ENCODE peak calls at places on chromosome 18, in four cellular contexts. U, G, W and V are unnamed samples.
A peak's percentile ranks its signal among the peaks of the same experiment; 100 is the strongest.

GRCh38 chr18:7750966-7751365 is 183.8 kb downstream of the PTPRM start:
- DNase-seq in U (no peak), G (no peak), W (no peak), V (no peak)

GRCh38 chr18:47254341-47254939 is 3.0 kb upstream of the SKOR2 start:
- DNase-seq in U (peak; percentile 71), G (peak; percentile 45), W (no peak), V (no peak)

GRCh38 chr18:58348517-58348916 is 280.4 kb downstream of the ALPK2 start:
- DNase-seq in U (no peak), G (no peak), W (no peak), V (no peak)

GRCh38 chr18:33277431-33277830 is 163.1 kb downstream of the CCDC178 start:
- DNase-seq in U (no peak), G (no peak), W (no peak), V (no peak)

GRCh38 chr18:76448262-76449109 is 46.6 kb downstream of the ZNF516 start:
- DNase-seq in U (no peak), G (no peak), W (no peak), V (no peak)

GRCh38 chr18:43934322-43935050 is 657.2 kb upstream of the SYT4 start:
- DNase-seq in U (no peak), G (no peak), W (no peak), V (no peak)

GRCh38 chr18:67517224-67517765 is 775 bp upstream of the DSEL start:
- DNase-seq in U (peak; percentile 34), G (no peak), W (no peak), V (peak; percentile 10)

GRCh38 chr18:64037812-64038414 is 68.0 kb downstream of the SERPINB8 start:
- DNase-seq in U (no peak), G (no peak), W (no peak), V (no peak)

GRCh38 chr18:23283933-23284430 is 148.7 kb downstream of the CABLES1 start:
- DNase-seq in U (no peak), G (no peak), W (peak; percentile 94), V (no peak)

GRCh38 chr18:23279931-23280330 is 144.6 kb downstream of the CABLES1 start:
- DNase-seq in U (no peak), G (no peak), W (no peak), V (no peak)

GRCh38 chr18:23280844-23281243 is 145.6 kb downstream of the CABLES1 start:
- DNase-seq in U (no peak), G (no peak), W (no peak), V (no peak)

GRCh38 chr18:23282437-23282781 is 147.1 kb downstream of the CABLES1 start:
- DNase-seq in U (no peak), G (no peak), W (no peak), V (no peak)

DNA sequence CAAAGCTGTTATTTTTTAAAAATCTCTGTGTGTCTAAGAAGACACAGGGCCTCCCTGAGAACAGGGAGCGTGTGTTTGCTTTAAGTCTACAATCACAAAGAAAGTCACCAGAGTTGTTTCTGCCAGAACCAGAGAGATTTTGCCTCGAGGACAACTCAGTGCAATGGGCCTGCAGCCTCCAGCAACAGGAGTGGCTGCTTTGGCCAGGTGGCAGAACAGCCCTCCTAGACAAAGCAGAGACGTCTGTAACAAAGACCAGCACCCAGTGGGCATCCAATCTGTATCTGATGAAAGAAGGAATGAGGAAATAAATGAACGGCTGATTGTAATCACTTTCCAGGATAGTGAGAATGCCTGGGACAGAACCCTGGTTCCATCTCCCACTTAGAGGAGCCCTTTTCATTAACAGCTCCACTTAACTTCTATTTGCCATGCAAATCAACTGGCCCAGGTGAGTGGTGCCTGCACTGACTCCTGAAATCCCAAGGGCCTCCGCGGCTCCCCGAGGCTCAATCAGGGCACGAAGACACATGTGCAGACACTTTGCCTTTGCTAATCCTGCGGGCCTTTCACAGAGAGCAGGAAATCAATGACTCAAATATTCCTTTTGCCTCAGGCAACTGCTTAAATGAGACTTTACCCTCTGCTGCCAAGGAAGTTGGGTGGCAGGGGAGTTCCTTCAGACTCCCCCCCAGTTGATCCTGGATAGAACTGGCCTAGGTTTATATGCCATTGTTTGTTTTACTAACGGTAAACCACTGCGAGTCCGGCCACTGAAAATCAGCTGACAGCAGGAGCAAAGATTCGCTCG is 146.5 kb downstream of the CABLES1 start:
- DNase-seq in U (no peak), G (peak; percentile 39), W (peak; percentile 92), V (no peak)
- H3K27ac ChIP-seq in U (no peak overlapping the region), G (no peak overlapping the region), W (peak overlapping the region; percentile 99), V (no peak overlapping the region)

DNA sequence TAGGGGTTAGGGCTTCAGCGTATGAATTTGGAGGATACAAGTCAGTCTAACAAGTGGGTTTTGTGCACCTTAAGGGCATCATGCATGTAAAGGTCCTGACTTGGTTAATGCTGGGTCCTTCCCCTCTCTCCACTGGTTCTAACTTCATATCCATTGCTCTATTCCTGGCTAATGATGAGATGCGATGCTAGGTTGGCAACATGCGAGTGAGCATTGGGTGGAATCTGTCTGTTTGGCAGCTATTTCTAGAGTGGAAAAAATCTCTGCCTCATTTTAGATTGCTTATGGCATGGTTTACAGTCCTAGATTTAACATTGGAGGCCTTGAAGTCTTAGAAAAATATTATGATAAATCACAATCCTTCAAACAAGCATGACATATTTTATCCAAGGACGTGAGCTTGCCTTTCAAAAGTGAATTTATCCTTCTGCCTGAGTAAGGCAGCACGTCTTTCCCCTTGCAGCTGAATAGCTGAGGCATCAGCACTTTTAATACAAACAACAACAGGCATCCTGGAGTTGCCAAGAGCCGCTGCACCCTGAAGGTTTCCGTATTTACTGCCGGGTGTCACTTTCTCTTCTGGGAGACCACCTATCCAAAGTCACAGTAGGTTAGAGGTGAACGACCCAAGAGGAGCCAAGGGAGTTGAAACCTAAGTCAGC is 78.2 kb downstream of the MAPK4 start:
- DNase-seq in U (no peak), G (no peak), W (no peak), V (no peak)
- H3K27ac ChIP-seq in U (no peak overlapping the region), G (no peak overlapping the region), W (no peak overlapping the region), V (no peak overlapping the region)

DNA sequence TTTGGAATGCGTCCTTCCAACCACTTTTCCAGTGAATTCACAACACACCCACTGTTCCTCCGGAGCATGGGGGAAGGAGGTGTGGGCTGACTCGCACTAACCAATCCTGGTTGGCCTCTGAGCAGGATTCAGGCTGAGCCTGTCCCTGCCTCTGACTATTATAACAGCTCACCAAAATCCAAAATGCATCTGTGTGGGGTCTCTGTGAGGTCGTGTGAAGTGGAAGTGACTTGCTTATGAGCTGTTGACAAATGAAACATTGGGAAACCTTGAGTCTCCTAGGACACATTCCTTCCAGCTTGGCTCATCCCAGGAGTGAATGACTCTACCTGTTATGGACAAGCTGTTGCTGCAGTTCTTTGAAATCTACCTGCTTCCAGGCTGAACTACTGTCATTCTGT is 1.5 kb downstream of the CIDEA start:
- DNase-seq in U (no peak), G (no peak), W (peak; percentile 97), V (no peak)
- H3K27ac ChIP-seq in U (no peak overlapping the region), G (no peak overlapping the region), W (peak overlapping the region; percentile 97), V (no peak overlapping the region)

DNA sequence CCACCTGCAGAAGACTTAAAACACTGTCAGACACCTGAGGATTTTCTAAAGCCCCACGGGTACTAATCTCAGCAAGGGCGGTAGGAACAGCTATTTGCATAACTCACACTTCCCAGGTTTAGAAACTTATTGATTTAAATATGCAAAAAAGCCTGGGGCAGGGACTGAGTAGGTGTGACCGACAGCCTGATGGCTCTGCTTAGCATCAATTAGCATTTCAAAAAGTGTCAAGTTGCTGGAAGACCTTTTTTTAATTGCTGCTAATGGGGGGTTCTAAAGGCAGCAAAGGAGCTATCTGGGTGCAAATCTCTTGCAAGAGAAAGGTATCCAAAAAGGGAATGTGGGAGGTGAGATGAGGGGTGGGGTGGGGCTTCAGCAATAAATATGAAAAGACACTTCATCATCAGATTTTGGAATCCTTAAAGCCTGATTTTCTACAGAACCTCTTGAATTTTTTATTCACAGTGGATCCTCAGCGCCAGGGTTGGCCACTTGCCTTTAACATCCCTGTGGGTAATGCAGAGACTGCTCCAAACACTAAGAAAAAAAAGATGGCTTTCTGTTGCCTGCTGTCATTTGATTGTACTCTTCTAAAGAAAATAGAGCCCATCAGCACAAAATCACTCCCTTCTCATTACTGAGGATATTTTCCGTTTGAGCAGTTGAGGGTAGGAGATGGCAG is 121.1 kb upstream of the RMP24 start:
- DNase-seq in U (no peak), G (no peak), W (no peak), V (no peak)
- H3K27ac ChIP-seq in U (no peak overlapping the region), G (no peak overlapping the region), W (no peak overlapping the region), V (no peak overlapping the region)

GRCh38 chr18:24214913-24215312 is 76.1 kb downstream of the CABYR start:
- DNase-seq in U (no peak), G (no peak), W (no peak), V (no peak)

GRCh38 chr18:24220318-24220688 is 81.4 kb downstream of the CABYR start:
- DNase-seq in U (no peak), G (no peak), W (no peak), V (no peak)

GRCh38 chr18:24214144-24214543 is 75.3 kb downstream of the CABYR start:
- DNase-seq in U (no peak), G (no peak), W (no peak), V (no peak)

DNA sequence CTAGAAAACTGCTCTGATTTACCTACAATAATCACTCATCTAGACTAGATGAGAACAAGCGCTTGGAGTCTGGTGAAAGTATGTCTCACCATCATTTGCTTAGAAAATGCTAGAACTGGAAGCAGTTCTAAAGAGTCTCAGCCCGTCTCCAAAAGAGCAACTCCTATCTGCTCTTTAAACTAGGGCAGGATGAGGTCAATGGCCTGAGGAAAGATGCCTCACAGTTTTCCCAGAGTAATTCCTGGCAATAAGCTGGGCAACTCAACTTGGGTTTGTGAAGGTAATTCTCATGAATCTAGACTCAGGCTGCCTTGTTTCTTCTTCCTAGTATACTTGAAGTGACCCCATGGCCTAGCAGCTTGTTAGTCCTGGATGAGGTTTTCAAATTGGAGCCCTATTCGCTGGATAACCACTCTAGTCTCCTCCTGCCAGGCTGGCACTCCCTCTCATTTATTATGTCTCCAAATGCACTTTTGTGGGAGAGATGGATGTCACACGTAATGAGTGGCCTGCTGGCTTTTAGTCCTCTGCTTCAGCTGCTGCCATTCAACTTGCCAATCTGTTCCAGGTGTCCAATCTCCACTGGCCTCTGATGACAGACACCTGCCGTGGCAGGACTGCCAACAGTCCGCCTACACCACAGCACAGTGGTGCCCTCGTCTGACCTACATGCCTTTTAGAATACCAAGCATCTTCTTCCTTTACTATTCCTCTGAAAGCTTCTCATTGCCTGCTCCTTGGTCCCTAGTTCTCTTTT is 80.9 kb downstream of the CABYR start:
- DNase-seq in U (no peak), G (no peak), W (no peak), V (no peak)
- H3K27ac ChIP-seq in U (no peak overlapping the region), G (no peak overlapping the region), W (no peak overlapping the region), V (no peak overlapping the region)

GRCh38 chr18:45423664-45424063 is 191.6 kb upstream of the SLC14A2 start:
- DNase-seq in U (no peak), G (no peak), W (no peak), V (no peak)
- H3K27ac ChIP-seq in U (no peak overlapping the region), G (no peak overlapping the region), W (no peak overlapping the region), V (no peak overlapping the region)